ENCODE peak calls at places on chromosome 6, in six cellular contexts. K, P, B, R, Q and A are unnamed samples.

GRCh38 chr6:1136415-1136774 is 175.5 kb upstream of the FOXQ1 start:
- DNase-seq in K (peak), P (peak), B (no peak), R (no peak), Q (peak), A (no peak)

GRCh38 chr6:52868240-52868639 is 27.6 kb upstream of the GSTA5 start:
- DNase-seq in K (no peak), P (no peak), B (no peak), R (no peak), Q (no peak), A (no peak)

GRCh38 chr6:43738877-43739641 is 31.0 kb upstream of the VEGFA start:
- DNase-seq in K (no peak), P (no peak), B (no peak), R (no peak), Q (no peak), A (no peak)

GRCh38 chr6:81753709-81754678 is 1.5 kb upstream of the TENT5A start:
- DNase-seq in K (peak), P (no peak), B (peak), R (peak), Q (no peak), A (peak)

GRCh38 chr6:169960531-169960890 is 209.1 kb downstream of the ERMARD start:
- DNase-seq in K (no peak), P (no peak), B (no peak), R (peak), Q (no peak), A (no peak)

GRCh38 chr6:37783831-37784584 is 35.5 kb upstream of the ZFAND3 start:
- DNase-seq in K (peak), P (no peak), B (no peak), R (no peak), Q (peak), A (no peak)

GRCh38 chr6:106089981-106090380 is 3.8 kb downstream of the PRDM1 start:
- DNase-seq in K (peak), P (no peak), B (peak), R (no peak), Q (no peak), A (no peak)

GRCh38 chr6:26351544-26351953 is 13.4 kb upstream of the BTN3A2 start:
- DNase-seq in K (peak), P (peak), B (no peak), R (no peak), Q (peak), A (no peak)

GRCh38 chr6:111745186-111745585 is 128.1 kb downstream of the FYN start:
- DNase-seq in K (peak), P (no peak), B (no peak), R (no peak), Q (no peak), A (no peak)

GRCh38 chr6:89984926-89985743 is 90.9 kb downstream of the GJA10 start:
- DNase-seq in K (peak), P (peak), B (no peak), R (no peak), Q (no peak), A (no peak)

GRCh38 chr6:28658475-28659249 is 133.0 kb downstream of the GPX5 start:
- DNase-seq in K (no peak), P (no peak), B (no peak), R (no peak), Q (peak), A (no peak)

GRCh38 chr6:31922942-31923341 is 4.6 kb upstream of the C2 start:
- DNase-seq in K (no peak), P (no peak), B (no peak), R (no peak), Q (peak), A (no peak)

GRCh38 chr6:112233864-112234263 is 20.5 kb downstream of the LAMA4 start:
- DNase-seq in K (peak), P (peak), B (no peak), R (no peak), Q (no peak), A (no peak)

GRCh38 chr6:150720774-150721233 is 121.1 kb downstream of the PLEKHG1 start:
- DNase-seq in K (peak), P (no peak), B (peak), R (no peak), Q (peak), A (no peak)

GRCh38 chr6:128158496-128158895 is 257.6 kb upstream of the THEMIS start:
- DNase-seq in K (peak), P (peak), B (no peak), R (no peak), Q (no peak), A (no peak)

GRCh38 chr6:10419749-10420545 is 5.1 kb upstream of the TFAP2A start:
- DNase-seq in K (no peak), P (no peak), B (no peak), R (peak), Q (no peak), A (no peak)

GRCh38 chr6:19759117-19759880 is 77.9 kb upstream of the ID4 start:
- DNase-seq in K (peak), P (peak), B (no peak), R (no peak), Q (peak), A (no peak)

GRCh38 chr6:29011276-29011734 is 6.2 kb upstream of the ZNF311 start:
- DNase-seq in K (peak), P (no peak), B (peak), R (no peak), Q (peak), A (no peak)

GRCh38 chr6:119890470-119890869 is 540.9 kb upstream of the MAN1A1 start:
- DNase-seq in K (no peak), P (no peak), B (no peak), R (no peak), Q (no peak), A (no peak)